ENCODE peak calls at places on chromosome 10, in nine cellular contexts. F is IMR-90, A is mesenchymal stem cell, Z is GM23338, H is PC-9, U is GM23248, Y is trophoblast cell, O is PC-3, K is HCT116. T is an unnamed sample. For H3K4me1, the result is how much of the 10 kb centered on the place peaks cover.

GRCh38 chr10:4691776-4692175 is 134.2 kb upstream of the AKR1E2 start:
- DNase-seq in H (peak), A (peak), K (no peak), F (peak), U (peak), Z (no peak), O (peak), Y (peak), T (peak)

GRCh38 chr10:23171232-23171876 is 20.8 kb upstream of the PTF1A start:
- DNase-seq in F (peak), H (no peak), A (peak), O (peak), U (peak), Y (peak), K (no peak), Z (peak), T (peak)

GRCh38 chr10:98269435-98269912 is 1.5 kb upstream of the LOXL4 start:
- DNase-seq in H (peak), O (peak), Z (peak), K (peak), U (peak), F (peak), Y (peak), A (peak), T (peak)

GRCh38 chr10:133318494-133319127 is 9.9 kb downstream of the ZNF511 start:
- DNase-seq in O (peak), H (no peak), K (no peak), F (peak), Z (peak), U (peak), A (peak), Y (peak), T (no peak)

GRCh38 chr10:91944880-91945630 is 21.5 kb downstream of the BTAF1 start:
- DNase-seq in K (no peak), A (peak), H (no peak), U (peak), Z (no peak), Y (peak), F (peak), O (peak), T (peak)

GRCh38 chr10:105691811-105692210 is 1050.7 kb downstream of the SORCS3 start:
- DNase-seq in H (no peak), A (no peak), O (peak), K (peak), Z (peak), F (no peak), Y (no peak), U (no peak), T (peak)

GRCh38 chr10:45464958-45465567 is 91.0 kb downstream of the ALOX5 start:
- DNase-seq in O (peak), F (peak), K (peak), H (no peak), A (peak), Z (peak), Y (peak), U (peak), T (peak)

GRCh38 chr10:23141995-23142394 is 46.6 kb downstream of the MSRB2 start:
- DNase-seq in A (no peak), K (no peak), O (no peak), F (no peak), Y (no peak), Z (no peak), U (no peak), H (no peak), T (no peak)

GRCh38 chr10:3077940-3078630 is 10.7 kb downstream of the PFKP start:
- DNase-seq in Z (peak), K (no peak), H (no peak), U (no peak), Y (peak), A (no peak), F (no peak), O (no peak), T (no peak)

GRCh38 chr10:21797537-21797936 is 206.0 kb downstream of the DNAJC1 start:
- DNase-seq in F (no peak), A (no peak), O (no peak), Z (no peak), U (no peak), H (no peak), K (no peak), Y (no peak), T (no peak)

DNA sequence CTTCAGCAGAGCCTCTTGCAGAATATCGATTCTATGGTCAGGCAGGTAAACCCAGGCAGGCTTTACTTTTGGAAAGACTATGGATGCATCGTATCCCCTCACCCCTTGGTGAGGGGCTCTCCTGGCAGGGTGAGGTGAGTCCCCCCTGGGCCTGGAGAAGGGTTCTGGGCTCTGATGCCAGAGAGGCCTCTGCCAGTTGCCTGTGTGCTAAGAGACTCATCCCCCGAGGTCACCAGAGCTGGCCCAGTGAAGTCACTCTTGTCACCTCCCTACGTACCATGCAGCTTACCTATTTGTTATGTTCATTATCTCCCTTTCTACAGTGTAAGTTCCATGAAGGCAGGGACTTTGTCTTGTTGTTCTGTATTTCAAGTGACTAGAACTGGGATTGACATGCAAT is 51.3 kb downstream of the TSPAN15 start:
- DNase-seq in Y (no peak), A (no peak), O (no peak), K (no peak), Z (no peak), H (no peak), U (no peak), F (no peak), T (no peak)
- H3K4me1 ChIP-seq in Y (under half), A (under half), O (under half), K (under half), Z (under half), H (under half), U (under half), F (under half), T (under half)

GRCh38 chr10:101285519-101286070 is 56.3 kb upstream of the LBX1 start:
- DNase-seq in K (no peak), F (no peak), U (no peak), H (no peak), Z (peak), Y (no peak), A (no peak), O (no peak), T (no peak)

GRCh38 chr10:101285093-101285463 is 55.8 kb upstream of the LBX1 start:
- DNase-seq in H (no peak), Y (no peak), O (no peak), Z (no peak), F (no peak), K (no peak), U (no peak), A (no peak), T (no peak)

GRCh38 chr10:101282937-101283336 is 53.7 kb upstream of the LBX1 start:
- DNase-seq in Y (no peak), Z (peak), H (no peak), O (no peak), U (no peak), A (no peak), F (no peak), K (no peak), T (no peak)

GRCh38 chr10:101284171-101285092 is 55.2 kb upstream of the LBX1 start:
- DNase-seq in K (no peak), H (no peak), Z (peak), F (no peak), Y (no peak), U (no peak), O (no peak), A (no peak), T (no peak)

DNA sequence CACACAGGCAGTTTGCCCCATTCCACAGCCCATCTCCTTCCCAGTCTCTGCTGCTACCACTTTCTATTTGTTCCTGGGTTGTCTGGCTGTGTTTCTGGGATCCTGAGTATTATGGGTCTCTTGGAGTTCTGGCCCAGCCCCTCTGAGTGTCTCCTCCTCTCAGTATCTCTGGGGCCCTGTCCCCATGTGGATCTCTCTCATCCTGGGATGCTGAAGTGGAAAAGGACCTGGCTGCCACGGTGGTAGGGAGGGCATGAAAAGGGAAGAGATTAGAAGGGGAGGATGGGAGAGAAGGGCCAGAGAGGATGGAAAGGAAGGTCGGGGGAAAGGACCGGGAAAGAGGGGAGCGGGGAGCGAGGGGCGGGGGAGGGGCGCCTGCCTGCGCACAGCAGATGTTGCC is 54.5 kb upstream of the LBX1 start:
- DNase-seq in Z (no peak), K (no peak), F (no peak), O (no peak), U (no peak), H (no peak), A (no peak), Y (no peak), T (no peak)
- H3K4me2 ChIP-seq in Z (peak), K (no peak), F (no peak), O (no peak), U (no peak), H (no peak), A (peak), Y (no peak), T (peak)

GRCh38 chr10:110008518-110009339 is 945 bp downstream of the ADD3 start:
- DNase-seq in Z (peak), O (peak), H (peak), K (no peak), F (no peak), Y (peak), U (peak), A (no peak), T (no peak)

GRCh38 chr10:110005716-110006115 is 2.1 kb upstream of the ADD3 start:
- DNase-seq in Z (peak), H (no peak), A (peak), Y (peak), K (no peak), F (peak), O (no peak), U (peak), T (peak)

GRCh38 chr10:110007701-110008517 is at the start of gene ADD3:
- DNase-seq in F (peak), Y (peak), K (peak), Z (peak), A (peak), O (peak), U (peak), H (peak), T (peak)

GRCh38 chr10:110007171-110007700 is 548 bp upstream of the ADD3 start:
- DNase-seq in K (no peak), O (no peak), A (no peak), U (peak), Y (peak), H (no peak), Z (no peak), F (peak), T (no peak)

GRCh38 chr10:110006358-110007170 is 1.2 kb upstream of the ADD3 start:
- DNase-seq in O (no peak), Y (no peak), U (peak), Z (no peak), F (peak), A (peak), H (no peak), K (no peak), T (peak)
- H3K4me3 ChIP-seq in O (no peak), Y (no peak), U (peak), Z (peak), F (peak), A (peak), H (no peak), K (no peak), T (peak)

GRCh38 chr10:71637305-71637704 is 82.3 kb downstream of the C10orf105 start:
- DNase-seq in A (no peak), Y (no peak), H (no peak), Z (no peak), F (no peak), K (no peak), U (no peak), O (no peak), T (no peak)
- H3K4me1 ChIP-seq in A (under half), Y (under half), H (under half), Z (half or more), F (under half), K (under half), U (under half), O (under half), T (under half)

DNA sequence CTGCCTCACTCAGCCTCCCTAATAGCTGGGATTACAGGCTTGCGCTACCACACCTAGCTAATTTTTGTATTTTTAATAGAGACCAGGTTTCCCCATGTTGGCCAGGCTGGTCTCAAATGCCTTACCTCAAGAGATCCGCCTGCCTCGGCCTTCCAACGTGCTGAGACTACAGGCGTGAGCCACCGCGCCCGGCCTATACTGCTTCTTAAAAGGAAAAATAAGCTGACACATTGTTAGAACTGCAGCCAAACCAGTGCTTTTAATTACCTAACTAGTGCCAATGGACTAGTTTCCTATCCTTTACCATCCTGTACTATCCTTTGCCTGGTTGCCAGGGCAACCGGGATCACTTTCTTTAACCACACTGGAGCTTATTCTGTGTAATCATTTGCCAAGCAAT is 108.0 kb downstream of the LRRTM3 start:
- DNase-seq in K (no peak), O (no peak), H (no peak), Z (no peak), Y (no peak), U (no peak), A (no peak), F (no peak), T (no peak)
- H3K4me2 ChIP-seq in K (no peak), O (no peak), H (no peak), Z (no peak), Y (no peak), U (no peak), A (no peak), F (no peak), T (no peak)

GRCh38 chr10:73808021-73808815 is 3.2 kb downstream of the NDST2 start:
- DNase-seq in U (no peak), A (no peak), O (no peak), Y (no peak), H (no peak), Z (no peak), F (no peak), K (no peak), T (no peak)

GRCh38 chr10:73807471-73807870 is 3.9 kb downstream of the NDST2 start:
- DNase-seq in A (no peak), U (no peak), O (no peak), Z (no peak), H (no peak), K (no peak), F (no peak), Y (no peak), T (no peak)

GRCh38 chr10:73803680-73804286 is 7.6 kb downstream of the NDST2 start:
- DNase-seq in Y (no peak), K (no peak), U (no peak), O (no peak), H (no peak), A (no peak), F (no peak), Z (no peak), T (no peak)

GRCh38 chr10:73809061-73809818 is 2.2 kb downstream of the NDST2 start:
- DNase-seq in Z (no peak), F (peak), A (peak), U (peak), K (no peak), Y (no peak), H (no peak), O (no peak), T (no peak)

GRCh38 chr10:73806176-73806950 is 5.0 kb downstream of the NDST2 start:
- DNase-seq in H (no peak), U (no peak), Z (no peak), A (no peak), Y (no peak), O (no peak), K (no peak), F (no peak), T (no peak)
- H3K4me3 ChIP-seq in H (no peak), U (no peak), Z (no peak), A (no peak), Y (no peak), O (no peak), K (no peak), F (no peak), T (no peak)

GRCh38 chr10:79182122-79182521 is 113.4 kb downstream of the ZMIZ1 start:
- DNase-seq in O (no peak), A (no peak), Y (no peak), Z (no peak), F (no peak), U (no peak), H (no peak), K (no peak), T (no peak)

GRCh38 chr10:79182763-79183467 is 114.1 kb downstream of the ZMIZ1 start:
- DNase-seq in H (no peak), F (no peak), O (peak), A (peak), Z (no peak), K (no peak), U (peak), Y (no peak), T (peak)

GRCh38 chr10:79184141-79184625 is 115.4 kb downstream of the ZMIZ1 start:
- DNase-seq in K (peak), F (peak), A (peak), Y (peak), O (peak), Z (no peak), U (peak), H (peak), T (peak)

GRCh38 chr10:79184649-79185048 is 115.9 kb downstream of the ZMIZ1 start:
- DNase-seq in K (no peak), U (no peak), O (no peak), F (no peak), H (no peak), Z (no peak), A (no peak), Y (no peak), T (no peak)

GRCh38 chr10:79183468-79183865 is 114.7 kb downstream of the ZMIZ1 start:
- DNase-seq in U (no peak), K (no peak), O (peak), A (no peak), H (no peak), Z (no peak), F (no peak), Y (no peak), T (no peak)
- H3K4me1 ChIP-seq in U (under half), K (half or more), O (under half), A (half or more), H (under half), Z (under half), F (half or more), Y (half or more), T (half or more)

GRCh38 chr10:113103131-113103830 is 153.2 kb downstream of the TCF7L2 start:
- DNase-seq in A (peak), Z (no peak), F (peak), Y (no peak), K (no peak), H (no peak), U (peak), O (no peak), T (peak)
- H3K4me2 ChIP-seq in A (no peak), Z (no peak), F (no peak), Y (no peak), K (no peak), H (no peak), U (peak), O (no peak), T (peak)

T was measured in astrocyte.